ENCODE peak calls at places on chromosomes 13 and 19, in five cellular contexts. X, E, A, S and Z are unnamed samples.

GRCh38 chr13:113448545-113448884 is 4.8 kb downstream of the ADPRHL1 start:
- DNase-seq in A (no peak), E (peak), S (peak), X (no peak), Z (no peak)

GRCh38 chr13:102800145-102801041 is 1.5 kb downstream of the BIVM start:
- DNase-seq in S (peak), E (peak), A (no peak), X (peak), Z (peak)

GRCh38 chr13:43316997-43317396 is 293.6 kb downstream of the DNAJC15 start:
- DNase-seq in X (peak), S (no peak), A (no peak), E (no peak), Z (no peak)

GRCh38 chr19:46180701-46181385 is 32.8 kb downstream of the IGFL2 start:
- DNase-seq in E (no peak), X (no peak), A (no peak), S (no peak), Z (no peak)

GRCh38 chr13:102999498-102999897 is 66.7 kb downstream of the SLC10A2 start:
- DNase-seq in E (no peak), X (no peak), S (no peak), A (no peak), Z (no peak)

GRCh38 chr19:1121395-1121794 is 17.6 kb downstream of the GPX4 start:
- DNase-seq in X (no peak), E (no peak), S (no peak), A (no peak), Z (no peak)

GRCh38 chr19:51200071-51200470 is 24.8 kb upstream of the CD33 start:
- DNase-seq in E (no peak), S (no peak), A (no peak), X (no peak), Z (no peak)

GRCh38 chr19:42228640-42229039 is 8.5 kb downstream of the ZNF526 start:
- DNase-seq in X (no peak), A (no peak), E (no peak), S (no peak), Z (no peak)

GRCh38 chr19:44111910-44112463 is 1.2 kb upstream of the ZNF225 start:
- DNase-seq in X (peak), A (peak), S (peak), E (no peak), Z (peak)

GRCh38 chr13:111411186-111411858 is 90.9 kb downstream of the TEX29 start:
- DNase-seq in S (no peak), E (no peak), X (no peak), A (no peak), Z (no peak)

GRCh38 chr13:43300817-43301216 is 277.4 kb downstream of the DNAJC15 start:
- DNase-seq in S (no peak), A (no peak), E (no peak), X (no peak), Z (no peak)

GRCh38 chr13:113551081-113552000 is 33.2 kb upstream of the TFDP1 start:
- DNase-seq in E (no peak), X (no peak), A (no peak), S (peak), Z (no peak)

GRCh38 chr19:48424694-48425219 is 21.0 kb upstream of the GRWD1 start:
- DNase-seq in E (no peak), A (no peak), S (peak), X (peak), Z (no peak)

GRCh38 chr13:52713894-52714293 is 25.7 kb downstream of the CNMD start:
- DNase-seq in E (no peak), X (no peak), S (no peak), A (no peak), Z (no peak)

DNA sequence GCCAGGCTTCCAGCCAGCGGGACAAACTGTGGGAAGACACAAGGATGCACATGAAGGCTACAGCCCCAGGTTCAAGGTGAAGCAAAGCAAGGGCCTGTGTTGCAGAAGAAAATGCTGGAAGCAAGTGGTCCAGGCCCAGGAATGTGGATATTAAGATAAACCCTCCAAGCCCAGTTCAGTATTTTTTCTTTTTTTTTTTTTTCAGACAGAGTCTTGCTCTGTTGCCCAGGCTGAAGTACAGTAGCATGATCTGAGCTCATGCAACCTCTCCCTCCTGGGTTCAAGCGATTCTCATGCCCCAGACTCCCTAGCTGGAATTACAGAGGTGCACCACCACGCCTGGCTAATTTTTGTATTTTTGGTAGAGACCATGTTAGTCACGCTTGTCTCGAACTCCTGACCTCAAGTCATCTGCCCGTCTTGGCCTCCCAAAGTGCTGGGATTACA is 4.4 kb downstream of the PRDX2 start:
- DNase-seq in X (peak), A (no peak), E (no peak), S (no peak), Z (no peak)
- H2BK120ac ChIP-seq in X (no peak), A (no peak), E (no peak), S (no peak), Z (no peak)

DNA sequence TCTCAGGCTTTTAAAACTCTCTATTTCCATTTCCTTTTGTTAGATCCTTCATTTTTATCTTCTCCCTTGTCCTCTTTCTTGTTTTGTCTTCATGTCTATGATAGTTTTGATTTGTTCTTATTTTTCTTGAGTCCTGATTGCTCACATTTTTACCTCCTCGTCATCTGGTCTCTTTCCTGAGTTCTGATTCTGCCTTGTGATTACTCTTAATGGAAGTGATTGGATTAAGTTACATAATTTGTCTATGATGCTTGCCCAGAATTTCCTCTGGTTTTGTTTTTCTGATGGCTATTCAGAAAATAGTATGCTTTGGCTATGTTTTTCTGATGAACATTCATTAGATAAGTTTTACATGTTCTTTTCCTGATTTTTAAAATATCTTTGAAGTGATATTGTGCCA is 102.6 kb downstream of the DNAJC3 start:
- DNase-seq in A (no peak), X (no peak), E (no peak), S (no peak), Z (no peak)
- H2BK12ac ChIP-seq in A (no peak), X (no peak), E (no peak), S (no peak), Z (no peak)

GRCh38 chr13:45138282-45138681 is 18.0 kb downstream of the GTF2F2 start:
- DNase-seq in X (no peak), E (no peak), S (no peak), A (no peak), Z (no peak)

GRCh38 chr13:45142440-45143345 is 22.4 kb downstream of the GTF2F2 start:
- DNase-seq in E (no peak), A (no peak), X (peak), S (no peak), Z (no peak)

GRCh38 chr13:45137501-45137880 is 17.2 kb downstream of the GTF2F2 start:
- DNase-seq in S (no peak), A (no peak), X (no peak), E (no peak), Z (no peak)

GRCh38 chr13:45143346-45143751 is 23.0 kb downstream of the GTF2F2 start:
- DNase-seq in X (peak), S (no peak), A (no peak), E (peak), Z (no peak)
- H2BK120ac ChIP-seq in X (no peak), S (no peak), A (no peak), E (no peak), Z (no peak)

DNA sequence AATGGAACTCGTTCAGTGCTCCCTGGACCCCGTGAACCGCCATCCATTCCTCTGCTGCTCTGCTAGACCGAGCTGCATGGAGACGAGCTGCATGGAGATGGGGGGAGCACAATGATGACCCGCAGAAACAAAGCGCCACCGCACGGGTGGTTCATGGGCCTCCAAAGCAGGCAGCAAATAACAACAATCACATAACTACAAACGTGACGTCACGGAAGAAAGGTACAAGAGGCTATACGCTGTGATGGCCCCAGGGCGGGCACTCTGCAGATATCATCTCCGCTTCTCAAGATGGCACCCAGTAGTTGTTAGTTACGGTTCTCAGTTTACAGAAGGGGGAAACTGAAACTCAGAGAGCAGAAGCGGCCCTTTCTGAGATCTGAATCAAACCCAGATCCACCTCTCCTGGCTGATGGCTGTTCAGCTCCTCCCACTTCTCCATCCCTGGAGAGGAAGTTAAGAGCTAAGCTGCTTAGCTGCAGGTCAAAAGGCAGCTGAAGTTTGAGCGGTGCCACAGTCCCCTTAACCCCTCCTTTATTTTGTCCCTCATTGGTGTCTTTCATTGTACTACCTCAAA is 1.7 kb downstream of the ATP13A1 start:
- DNase-seq in A (no peak), E (no peak), S (peak), X (no peak), Z (no peak)
- H2BK12ac ChIP-seq in A (no peak), E (no peak), S (no peak), X (no peak), Z (no peak)

GRCh38 chr13:29923554-29924481 is 73.4 kb upstream of the UBL3 start:
- DNase-seq in S (peak), A (peak), X (peak), E (peak), Z (no peak)
- H2BK120ac ChIP-seq in S (no peak), A (peak), X (peak), E (peak), Z (no peak)

GRCh38 chr19:14250870-14251269 is 44.9 kb upstream of the ADGRL1 start:
- DNase-seq in A (no peak), X (no peak), S (no peak), E (no peak), Z (no peak)

DNA sequence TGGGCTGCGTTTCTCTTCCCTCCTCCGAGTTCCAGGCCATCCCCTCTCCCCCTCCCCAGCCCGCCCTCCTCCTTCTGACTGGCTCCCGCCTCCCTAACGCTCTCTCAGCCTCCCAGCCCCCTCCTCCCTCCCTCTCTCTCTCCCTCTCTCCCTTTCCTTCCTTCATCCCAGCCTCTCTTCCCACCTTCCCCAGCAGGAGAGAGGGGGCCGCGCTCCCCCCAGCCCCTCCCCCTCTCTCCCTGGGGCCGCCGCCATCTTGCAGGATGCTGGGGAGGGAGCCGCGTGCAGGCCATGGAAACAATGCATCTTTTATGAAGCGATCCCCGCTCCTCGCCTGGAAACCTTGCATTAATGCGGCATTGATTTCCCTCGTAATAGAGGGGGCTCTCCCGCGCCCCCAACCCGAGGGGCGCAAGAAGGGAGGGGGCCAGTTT is 42.6 kb upstream of the ADGRL1 start:
- DNase-seq in X (peak), A (peak), S (peak), E (no peak), Z (peak)
- H2BK12ac ChIP-seq in X (no peak), A (no peak), S (no peak), E (no peak), Z (no peak)

GRCh38 chr13:23578411-23579071 is 8.3 kb downstream of the TNFRSF19 start:
- DNase-seq in S (peak), X (peak), A (peak), E (no peak), Z (no peak)
- H2BK120ac ChIP-seq in S (no peak), X (no peak), A (no peak), E (peak), Z (no peak)